ENCODE peak calls at places on chromosomes 1 and 21, in seven cellular contexts. W, V, O, X, L, F and K are unnamed samples.

GRCh38 chr1:37068897-37069296 is 34.6 kb upstream of the GRIK3 start:
- DNase-seq in W (no peak), V (no peak), O (no peak), X (no peak), L (no peak), F (no peak), K (no peak)

GRCh38 chr1:76465030-76465429 is 390.5 kb downstream of the ST6GALNAC3 start:
- DNase-seq in W (no peak), V (peak), O (no peak), X (no peak), L (no peak), F (no peak), K (no peak)

GRCh38 chr1:175842545-175842944 is 99.2 kb upstream of the TNR start:
- DNase-seq in W (no peak), V (no peak), O (no peak), X (no peak), L (no peak), F (no peak), K (no peak)

GRCh38 chr1:94871031-94871430 is 50.9 kb downstream of the SLC44A3 start:
- DNase-seq in W (peak), V (no peak), O (no peak), X (no peak), L (no peak), F (no peak), K (no peak)

GRCh38 chr1:184028854-184029623 is 8.5 kb downstream of the COLGALT2 start:
- DNase-seq in W (no peak), V (no peak), O (no peak), X (no peak), L (no peak), F (no peak), K (no peak)

GRCh38 chr1:230753586-230754251 is 6.5 kb downstream of the CAPN9 start:
- DNase-seq in W (no peak), V (peak), O (no peak), X (no peak), L (peak), F (peak), K (no peak)

GRCh38 chr1:165434264-165434663 is 10.7 kb downstream of the RXRG start:
- DNase-seq in W (no peak), V (no peak), O (no peak), X (no peak), L (no peak), F (no peak), K (no peak)

GRCh38 chr1:147539122-147539575 is 2.2 kb upstream of the BCL9 start:
- DNase-seq in W (peak), V (peak), O (no peak), X (no peak), L (peak), F (peak), K (no peak)

GRCh38 chr1:25735956-25736529 is 64.0 kb upstream of the SELENON start:
- DNase-seq in W (no peak), V (no peak), O (no peak), X (no peak), L (no peak), F (no peak), K (no peak)

GRCh38 chr1:19407494-19408096 is 77.7 kb downstream of the CAPZB start:
- DNase-seq in W (no peak), V (no peak), O (no peak), X (no peak), L (no peak), F (no peak), K (no peak)

GRCh38 chr21:29343517-29343916 is 44.8 kb downstream of the BACH1 start:
- DNase-seq in W (no peak), V (peak), O (no peak), X (no peak), L (no peak), F (no peak), K (no peak)

GRCh38 chr1:197356723-197357533 is 88.9 kb downstream of the CRB1 start:
- DNase-seq in W (no peak), V (peak), O (peak), X (no peak), L (peak), F (peak), K (peak)

GRCh38 chr1:215146252-215146975 is 63.9 kb downstream of the KCNK2 start:
- DNase-seq in W (no peak), V (peak), O (no peak), X (no peak), L (peak), F (peak), K (no peak)

GRCh38 chr1:157147906-157148717 is 9.9 kb upstream of the ETV3 start:
- DNase-seq in W (no peak), V (peak), O (no peak), X (no peak), L (no peak), F (no peak), K (no peak)

GRCh38 chr1:59156526-59157196 is 140.2 kb upstream of the FGGY start:
- DNase-seq in W (no peak), V (peak), O (no peak), X (no peak), L (no peak), F (peak), K (no peak)

GRCh38 chr1:228096416-228097332 is 6.5 kb downstream of the C1orf35 start:
- DNase-seq in W (peak), V (no peak), O (no peak), X (no peak), L (no peak), F (no peak), K (no peak)

GRCh38 chr1:85296980-85297379 is 20.5 kb upstream of the BCL10 start:
- DNase-seq in W (no peak), V (no peak), O (no peak), X (no peak), L (peak), F (no peak), K (no peak)

GRCh38 chr1:109354940-109355339 is 42.8 kb downstream of the SORT1 start:
- DNase-seq in W (no peak), V (no peak), O (no peak), X (no peak), L (no peak), F (no peak), K (no peak)

GRCh38 chr1:234164098-234164709 is 209.1 kb upstream of the COA6 start:
- DNase-seq in W (no peak), V (no peak), O (no peak), X (no peak), L (no peak), F (no peak), K (no peak)

GRCh38 chr1:73593804-73594203 is 604.2 kb downstream of the LRRIQ3 start:
- DNase-seq in W (no peak), V (no peak), O (no peak), X (no peak), L (no peak), F (peak), K (no peak)

GRCh38 chr1:62013264-62013663 is 181.4 kb upstream of the L1TD1 start:
- DNase-seq in W (no peak), V (no peak), O (no peak), X (no peak), L (no peak), F (no peak), K (no peak)

GRCh38 chr1:84780000-84780716 is 89.9 kb upstream of the SSX2IP start:
- DNase-seq in W (no peak), V (peak), O (no peak), X (no peak), L (no peak), F (peak), K (no peak)

GRCh38 chr1:156502749-156503671 is 2.4 kb upstream of the MEF2D start:
- DNase-seq in W (peak), V (peak), O (peak), X (no peak), L (peak), F (peak), K (no peak)

GRCh38 chr1:11412166-11412565 is 66.8 kb upstream of the DISP3 start:
- DNase-seq in W (no peak), V (no peak), O (no peak), X (no peak), L (no peak), F (no peak), K (no peak)

GRCh38 chr1:111879086-111879485 is 110.4 kb downstream of the KCND3 start:
- DNase-seq in W (no peak), V (no peak), O (no peak), X (no peak), L (no peak), F (no peak), K (no peak)

GRCh38 chr1:213647864-213648650 is 339.7 kb upstream of the PROX1 start:
- DNase-seq in W (no peak), V (no peak), O (no peak), X (no peak), L (no peak), F (no peak), K (no peak)

GRCh38 chr21:45228171-45228641 is 59.5 kb downstream of the POFUT2 start:
- DNase-seq in W (peak), V (peak), O (peak), X (peak), L (peak), F (peak), K (no peak)

GRCh38 chr1:29593601-29594382 is 357.5 kb downstream of the PTPRU start:
- DNase-seq in W (peak), V (no peak), O (no peak), X (no peak), L (no peak), F (no peak), K (no peak)

GRCh38 chr1:6602669-6603423 is at the start of gene KLHL21:
- DNase-seq in W (peak), V (peak), O (no peak), X (peak), L (peak), F (peak), K (peak)

GRCh38 chr1:226482975-226483660 is 65.4 kb upstream of the STUM start:
- DNase-seq in W (no peak), V (no peak), O (no peak), X (no peak), L (no peak), F (no peak), K (no peak)

GRCh38 chr1:205907794-205908193 is 35.5 kb downstream of the SLC26A9 start:
- DNase-seq in W (no peak), V (peak), O (no peak), X (no peak), L (peak), F (no peak), K (no peak)

GRCh38 chr1:211885746-211886522 is 55.4 kb upstream of the LPGAT1 start:
- DNase-seq in W (no peak), V (peak), O (no peak), X (no peak), L (peak), F (no peak), K (no peak)

GRCh38 chr1:248697907-248698306 is 4.7 kb downstream of the OR14I1 start:
- DNase-seq in W (no peak), V (no peak), O (no peak), X (no peak), L (no peak), F (no peak), K (no peak)

GRCh38 chr21:15682182-15682895 is 47.4 kb upstream of the USP25 start:
- DNase-seq in W (no peak), V (peak), O (no peak), X (no peak), L (no peak), F (peak), K (no peak)

GRCh38 chr1:245606157-245606725 is 451.5 kb downstream of the KIF26B start:
- DNase-seq in W (no peak), V (no peak), O (no peak), X (no peak), L (no peak), F (no peak), K (no peak)